ENCODE peak calls at places on chromosome 14, in eight cellular contexts. One of them, this sample, is unnamed.

GRCh38 chr14:33186656-33187055 is 248.0 kb downstream of the NPAS3 start:
- DNase-seq in adrenal gland: no peak
- DNase-seq in stomach: no peak
- DNase-seq in H54: no peak
- DNase-seq in HCT116: no peak
- DNase-seq in transverse colon: no peak
- DNase-seq in IMR-90: no peak
- DNase-seq in lower leg skin: no peak
- DNase-seq in this sample: no peak

GRCh38 chr14:83172363-83172762 is 1638.7 kb upstream of the SEL1L start:
- DNase-seq in HCT116: no peak
- DNase-seq in IMR-90: peak; percentile 89
- DNase-seq in adrenal gland: no peak
- DNase-seq in stomach: no peak
- DNase-seq in transverse colon: no peak
- DNase-seq in H54: peak; percentile 1
- DNase-seq in lower leg skin: no peak
- DNase-seq in this sample: no peak

GRCh38 chr14:22847661-22848341 is 11.4 kb downstream of the MMP14 start:
- DNase-seq in H54: no peak
- DNase-seq in IMR-90: peak; percentile 84
- DNase-seq in HCT116: no peak
- DNase-seq in transverse colon: no peak
- DNase-seq in lower leg skin: no peak
- DNase-seq in adrenal gland: no peak
- DNase-seq in stomach: no peak
- DNase-seq in this sample: peak; percentile 60

GRCh38 chr14:35223927-35224326 is 68.3 kb upstream of the PSMA6 start:
- DNase-seq in stomach: no peak
- DNase-seq in lower leg skin: no peak
- DNase-seq in IMR-90: peak; percentile 43
- DNase-seq in H54: no peak
- DNase-seq in transverse colon: no peak
- DNase-seq in adrenal gland: no peak
- DNase-seq in HCT116: no peak
- DNase-seq in this sample: no peak

GRCh38 chr14:22852940-22853767 is 16.8 kb downstream of the MMP14 start:
- DNase-seq in transverse colon: peak; percentile 96
- DNase-seq in H54: peak; percentile 57
- DNase-seq in IMR-90: peak; percentile 83
- DNase-seq in adrenal gland: peak; percentile 89
- DNase-seq in HCT116: peak; percentile 63
- DNase-seq in stomach: peak; percentile 94
- DNase-seq in lower leg skin: peak; percentile 91
- DNase-seq in this sample: peak; percentile 90

GRCh38 chr14:81341405-81342180 is 58.5 kb downstream of the STON2 start:
- DNase-seq in stomach: no peak
- DNase-seq in transverse colon: no peak
- DNase-seq in H54: no peak
- DNase-seq in adrenal gland: no peak
- DNase-seq in HCT116: no peak
- DNase-seq in IMR-90: no peak
- DNase-seq in lower leg skin: no peak
- DNase-seq in this sample: no peak

GRCh38 chr14:77141592-77142288 is at the start of gene ZDHHC22:
- DNase-seq in lower leg skin: no peak
- DNase-seq in HCT116: no peak
- DNase-seq in H54: no peak
- DNase-seq in IMR-90: no peak
- DNase-seq in transverse colon: no peak
- DNase-seq in stomach: no peak
- DNase-seq in adrenal gland: no peak
- DNase-seq in this sample: no peak

GRCh38 chr14:81331229-81332026 is 68.7 kb downstream of the STON2 start:
- DNase-seq in IMR-90: no peak
- DNase-seq in transverse colon: no peak
- DNase-seq in H54: no peak
- DNase-seq in adrenal gland: no peak
- DNase-seq in lower leg skin: no peak
- DNase-seq in stomach: no peak
- DNase-seq in HCT116: no peak
- DNase-seq in this sample: no peak

GRCh38 chr14:77375973-77376372 is 921 bp downstream of the TMED8 start:
- DNase-seq in HCT116: no peak
- DNase-seq in H54: no peak
- DNase-seq in transverse colon: no peak
- DNase-seq in adrenal gland: no peak
- DNase-seq in IMR-90: no peak
- DNase-seq in stomach: no peak
- DNase-seq in lower leg skin: no peak
- DNase-seq in this sample: no peak

GRCh38 chr14:61280526-61281185 is 482 bp downstream of the TMEM30B start:
- DNase-seq in transverse colon: peak; percentile 69
- DNase-seq in lower leg skin: peak; percentile 42
- DNase-seq in IMR-90: peak; percentile 34
- DNase-seq in H54: no peak
- DNase-seq in adrenal gland: peak; percentile 63
- DNase-seq in stomach: peak; percentile 74
- DNase-seq in HCT116: no peak
- DNase-seq in this sample: no peak

GRCh38 chr14:76777721-76778120 is 16.5 kb downstream of the VASH1 start:
- DNase-seq in adrenal gland: no peak
- DNase-seq in stomach: no peak
- DNase-seq in transverse colon: no peak
- DNase-seq in H54: no peak
- DNase-seq in IMR-90: no peak
- DNase-seq in lower leg skin: no peak
- DNase-seq in HCT116: no peak
- DNase-seq in this sample: no peak

GRCh38 chr14:23306412-23307145 is at the start of gene BCL2L2:
- DNase-seq in transverse colon: peak; percentile 94
- DNase-seq in H54: peak; percentile 42
- DNase-seq in lower leg skin: peak; percentile 93
- DNase-seq in adrenal gland: peak; percentile 93
- DNase-seq in IMR-90: peak; percentile 84
- DNase-seq in stomach: peak; percentile 92
- DNase-seq in HCT116: peak; percentile 76
- DNase-seq in this sample: peak; percentile 89

GRCh38 chr14:25237845-25238244 is 187.9 kb upstream of the STXBP6 start:
- DNase-seq in stomach: no peak
- DNase-seq in lower leg skin: no peak
- DNase-seq in transverse colon: peak; percentile 14
- DNase-seq in IMR-90: peak; percentile 2
- DNase-seq in HCT116: no peak
- DNase-seq in H54: no peak
- DNase-seq in adrenal gland: no peak
- DNase-seq in this sample: peak; percentile 26

GRCh38 chr14:21768116-21768874 is 94.7 kb upstream of the OR4E1 start:
- DNase-seq in transverse colon: no peak
- DNase-seq in adrenal gland: no peak
- DNase-seq in stomach: no peak
- DNase-seq in H54: peak; percentile 5
- DNase-seq in HCT116: peak; percentile 32
- DNase-seq in IMR-90: peak; percentile 1
- DNase-seq in lower leg skin: no peak
- DNase-seq in this sample: peak; percentile 36

GRCh38 chr14:31207746-31208545 is at the start of gene HECTD1:
- DNase-seq in IMR-90: peak; percentile 84
- DNase-seq in transverse colon: peak; percentile 93
- DNase-seq in HCT116: peak; percentile 67
- DNase-seq in adrenal gland: peak; percentile 94
- DNase-seq in H54: peak; percentile 59
- DNase-seq in stomach: peak; percentile 89
- DNase-seq in lower leg skin: peak; percentile 67
- DNase-seq in this sample: peak; percentile 94

GRCh38 chr14:31206536-31207286 is 882 bp downstream of the HECTD1 start:
- DNase-seq in adrenal gland: peak; percentile 45
- DNase-seq in transverse colon: peak; percentile 47
- DNase-seq in stomach: peak; percentile 50
- DNase-seq in IMR-90: no peak
- DNase-seq in HCT116: no peak
- DNase-seq in H54: no peak
- DNase-seq in lower leg skin: no peak
- DNase-seq in this sample: peak; percentile 65

GRCh38 chr14:31208546-31209424 is 1.2 kb upstream of the HECTD1 start:
- DNase-seq in HCT116: no peak
- DNase-seq in transverse colon: peak; percentile 11
- DNase-seq in IMR-90: no peak
- DNase-seq in H54: no peak
- DNase-seq in stomach: no peak
- DNase-seq in adrenal gland: no peak
- DNase-seq in lower leg skin: no peak
- DNase-seq in this sample: peak; percentile 9

GRCh38 chr14:31205681-31206535 is 1.7 kb downstream of the HECTD1 start:
- DNase-seq in stomach: no peak
- DNase-seq in transverse colon: no peak
- DNase-seq in lower leg skin: no peak
- DNase-seq in IMR-90: peak; percentile 88
- DNase-seq in H54: no peak
- DNase-seq in adrenal gland: no peak
- DNase-seq in HCT116: no peak
- DNase-seq in this sample: peak; percentile 49

DNA sequence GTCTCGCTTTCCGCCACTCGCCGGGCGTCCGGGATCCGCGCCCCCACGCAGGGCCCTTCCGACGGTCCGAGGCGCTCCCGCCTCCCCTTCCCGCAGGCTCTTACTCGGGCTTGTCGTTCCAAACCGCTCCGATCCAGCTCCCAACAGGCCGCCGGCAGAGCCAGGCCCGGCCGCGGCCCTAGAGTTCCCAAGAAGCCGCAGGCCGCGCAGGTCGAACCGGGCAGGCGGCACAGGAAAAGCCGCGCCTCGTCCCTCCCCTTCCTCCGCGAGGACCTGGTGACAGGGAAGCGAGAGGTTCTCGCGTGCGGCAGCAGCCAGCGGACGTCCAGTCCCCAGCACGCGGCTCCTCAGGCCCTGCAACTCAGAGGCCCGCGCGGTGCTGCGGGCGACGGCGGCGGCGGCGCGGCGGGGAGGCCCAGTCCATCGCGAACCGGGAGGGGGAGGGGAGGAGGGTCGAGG is 277 bp downstream of the HECTD1 start:
- DNase-seq in H54: no peak
- DNase-seq in stomach: no peak
- DNase-seq in transverse colon: no peak
- DNase-seq in IMR-90: no peak
- DNase-seq in adrenal gland: no peak
- DNase-seq in lower leg skin: peak; percentile 82
- DNase-seq in HCT116: no peak
- DNase-seq in this sample: no peak
- TF ChIP-seq POLR2A in H54: peak; percentile 33
- TF ChIP-seq POLR2A in stomach: no peak
- TF ChIP-seq POLR2A in transverse colon: no peak
- TF ChIP-seq POLR2A in IMR-90: peak; percentile 56
- TF ChIP-seq POLR2A in adrenal gland: no peak
- TF ChIP-seq POLR2A in lower leg skin: no peak
- TF ChIP-seq POLR2A in HCT116: peak; percentile 16
- TF ChIP-seq POLR2A in this sample: no peak

DNA sequence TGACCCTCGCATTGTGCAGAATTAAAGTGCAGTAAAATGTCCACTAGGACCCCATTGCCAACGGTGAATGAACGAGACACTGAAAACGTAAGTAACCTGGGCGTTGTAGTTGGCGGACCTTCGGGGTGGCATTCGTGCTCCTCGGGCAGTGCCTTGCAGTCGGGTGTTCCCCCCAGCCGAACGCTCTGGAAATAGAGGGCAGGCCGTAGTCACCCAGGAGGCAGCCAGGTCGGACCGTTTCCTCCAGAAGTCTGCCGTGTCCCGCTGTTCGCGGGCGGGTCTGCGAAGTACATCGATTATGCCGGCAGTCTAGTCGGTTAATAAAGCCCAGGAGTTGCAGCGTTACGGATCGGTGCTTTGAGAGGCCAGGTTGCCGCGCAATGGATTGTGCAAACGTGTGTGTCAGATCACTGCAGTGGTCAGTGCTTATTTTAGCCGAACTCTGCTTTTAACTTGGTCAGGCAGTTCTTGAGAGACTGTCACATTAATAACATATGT is 828 bp downstream of the MARK3 start:
- DNase-seq in adrenal gland: peak; percentile 46
- DNase-seq in H54: no peak
- DNase-seq in transverse colon: peak; percentile 50
- DNase-seq in stomach: peak; percentile 35
- DNase-seq in IMR-90: peak; percentile 31
- DNase-seq in lower leg skin: no peak
- DNase-seq in HCT116: no peak
- DNase-seq in this sample: peak; percentile 62
- TF ChIP-seq POLR2A in adrenal gland: no peak
- TF ChIP-seq POLR2A in H54: no peak
- TF ChIP-seq POLR2A in transverse colon: no peak
- TF ChIP-seq POLR2A in stomach: no peak
- TF ChIP-seq POLR2A in IMR-90: no peak
- TF ChIP-seq POLR2A in lower leg skin: no peak
- TF ChIP-seq POLR2A in HCT116: no peak
- TF ChIP-seq POLR2A in this sample: no peak

GRCh38 chr14:54387328-54387727 is 9.5 kb upstream of the CDKN3 start:
- DNase-seq in H54: no peak
- DNase-seq in transverse colon: no peak
- DNase-seq in stomach: no peak
- DNase-seq in lower leg skin: no peak
- DNase-seq in adrenal gland: no peak
- DNase-seq in IMR-90: no peak
- DNase-seq in HCT116: no peak
- DNase-seq in this sample: no peak

GRCh38 chr14:54381821-54382220 is 15.0 kb upstream of the CDKN3 start:
- DNase-seq in lower leg skin: no peak
- DNase-seq in HCT116: no peak
- DNase-seq in stomach: no peak
- DNase-seq in H54: no peak
- DNase-seq in IMR-90: no peak
- DNase-seq in transverse colon: no peak
- DNase-seq in adrenal gland: no peak
- DNase-seq in this sample: no peak

GRCh38 chr14:54383811-54384210 is 13.0 kb upstream of the CDKN3 start:
- DNase-seq in adrenal gland: no peak
- DNase-seq in HCT116: no peak
- DNase-seq in H54: no peak
- DNase-seq in lower leg skin: no peak
- DNase-seq in stomach: no peak
- DNase-seq in IMR-90: no peak
- DNase-seq in transverse colon: no peak
- DNase-seq in this sample: no peak
- TF ChIP-seq POLR2A in adrenal gland: no peak
- TF ChIP-seq POLR2A in HCT116: no peak
- TF ChIP-seq POLR2A in H54: no peak
- TF ChIP-seq POLR2A in lower leg skin: no peak
- TF ChIP-seq POLR2A in stomach: no peak
- TF ChIP-seq POLR2A in IMR-90: no peak
- TF ChIP-seq POLR2A in transverse colon: no peak
- TF ChIP-seq POLR2A in this sample: no peak

DNA sequence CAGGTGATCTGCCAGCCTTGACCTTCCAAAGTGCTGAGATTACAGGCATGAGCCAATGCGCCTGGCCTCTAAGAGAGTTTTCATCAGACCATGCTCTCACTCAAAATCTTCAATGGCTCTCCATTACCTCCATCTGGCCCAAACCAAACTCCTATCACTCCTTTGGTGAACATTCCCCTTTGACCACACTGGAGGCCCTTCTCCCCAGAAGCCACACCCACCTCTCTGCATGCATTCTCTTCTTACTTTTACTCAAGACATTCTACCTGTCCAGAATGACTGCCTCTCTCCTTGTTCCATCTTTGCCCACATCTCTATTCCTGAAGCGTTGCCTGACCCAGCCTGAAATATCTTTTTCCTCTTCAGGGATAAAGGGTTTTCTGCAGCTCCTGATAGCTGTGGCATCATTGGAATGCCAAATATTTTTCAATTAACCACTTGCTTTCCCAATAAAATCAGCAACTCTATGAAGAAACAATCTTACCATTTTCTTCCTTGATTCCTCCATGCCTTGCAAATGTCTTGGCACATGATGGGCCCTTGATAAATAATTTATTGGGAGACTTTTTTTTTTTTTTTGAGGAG is 15.5 kb downstream of the PLEK2 start:
- DNase-seq in adrenal gland: no peak
- DNase-seq in IMR-90: peak; percentile 32
- DNase-seq in H54: no peak
- DNase-seq in lower leg skin: no peak
- DNase-seq in HCT116: no peak
- DNase-seq in transverse colon: no peak
- DNase-seq in stomach: no peak
- DNase-seq in this sample: no peak
- TF ChIP-seq POLR2A in adrenal gland: no peak
- TF ChIP-seq POLR2A in IMR-90: no peak
- TF ChIP-seq POLR2A in H54: no peak
- TF ChIP-seq POLR2A in lower leg skin: no peak
- TF ChIP-seq POLR2A in HCT116: no peak
- TF ChIP-seq POLR2A in transverse colon: no peak
- TF ChIP-seq POLR2A in stomach: no peak
- TF ChIP-seq POLR2A in this sample: no peak

This sample was measured in NB4.